ENCODE peak calls at places on chromosomes 1 and 21, in four cellular contexts. G, O, H and S are unnamed samples.

GRCh38 chr1:147389532-147390184 is 147.2 kb downstream of the CHD1L start:
- DNase-seq in G (no peak), O (no peak), H (peak; percentile 66), S (no peak)

GRCh38 chr1:89198081-89198480 is 661 bp downstream of the GBP4 start:
- DNase-seq in G (no peak), O (no peak), H (no peak), S (no peak)

GRCh38 chr1:177282976-177283375 is 112.2 kb downstream of the BRINP2 start:
- DNase-seq in G (no peak), O (no peak), H (no peak), S (no peak)

GRCh38 chr1:23745515-23745914 is 2.2 kb downstream of the ELOA start:
- DNase-seq in G (no peak), O (no peak), H (peak; percentile 81), S (no peak)

GRCh38 chr1:40977721-40978120 is 1.8 kb upstream of the CTPS1 start:
- DNase-seq in G (no peak), O (no peak), H (no peak), S (no peak)

GRCh38 chr1:156767879-156768608 is 709 bp downstream of the PRCC start:
- DNase-seq in G (peak; percentile 8), O (no peak), H (no peak), S (no peak)

GRCh38 chr1:198904356-198904755 is 265.5 kb downstream of the PTPRC start:
- DNase-seq in G (no peak), O (no peak), H (no peak), S (no peak)

GRCh38 chr1:160168609-160169369 is 17.4 kb downstream of the ATP1A4 start:
- DNase-seq in G (no peak), O (no peak), H (no peak), S (no peak)

GRCh38 chr1:232340448-232340847 is 289.5 kb downstream of the SIPA1L2 start:
- DNase-seq in G (no peak), O (no peak), H (no peak), S (no peak)

GRCh38 chr1:54385727-54386022 is 20.5 kb downstream of the SSBP3 start:
- DNase-seq in G (no peak), O (no peak), H (no peak), S (no peak)

GRCh38 chr21:44018813-44019567 is 6.9 kb downstream of the TRAPPC10 start:
- DNase-seq in G (no peak), O (no peak), H (no peak), S (no peak)

GRCh38 chr21:34200288-34200905 is 127.0 kb downstream of the MRPS6 start:
- DNase-seq in G (no peak), O (no peak), H (no peak), S (no peak)

GRCh38 chr1:40438391-40439015 is 11.8 kb upstream of the ZFP69B start:
- DNase-seq in G (no peak), O (no peak), H (peak; percentile 39), S (no peak)

GRCh38 chr1:222339371-222339947 is 208.4 kb downstream of the HHIPL2 start:
- DNase-seq in G (no peak), O (no peak), H (no peak), S (no peak)

GRCh38 chr1:222974496-222974895 is 159.7 kb downstream of the DISP1 start:
- DNase-seq in G (no peak), O (no peak), H (no peak), S (no peak)

GRCh38 chr1:1631793-1632420 is at the start of gene MMP23B:
- DNase-seq in G (no peak), O (no peak), H (no peak), S (no peak)

GRCh38 chr1:77282866-77283539 is 1.2 kb downstream of the AK5 start:
- DNase-seq in G (no peak), O (no peak), H (no peak), S (peak; percentile 12)

GRCh38 chr21:15210235-15210678 is 145.5 kb upstream of the NRIP1 start:
- DNase-seq in G (no peak), O (no peak), H (no peak), S (no peak)

GRCh38 chr1:19643602-19644419 is at the start of gene NBL1:
- DNase-seq in G (peak; percentile 74), O (no peak), H (peak; percentile 89), S (no peak)

GRCh38 chr1:54800899-54801759 is at the start of gene TTC22:
- DNase-seq in G (peak; percentile 69), O (no peak), H (peak; percentile 87), S (peak; percentile 41)

GRCh38 chr1:230058619-230059018 is 8.4 kb upstream of the GALNT2 start:
- DNase-seq in G (no peak), O (no peak), H (no peak), S (no peak)

GRCh38 chr1:246602194-246602593 is 35.9 kb downstream of the CNST start:
- DNase-seq in G (no peak), O (no peak), H (no peak), S (no peak)

GRCh38 chr1:25690396-25690956 is 73.9 kb downstream of the MAN1C1 start:
- DNase-seq in G (no peak), O (no peak), H (no peak), S (no peak)

GRCh38 chr1:77876884-77877283 is 11.5 kb upstream of the NEXN start:
- DNase-seq in G (no peak), O (no peak), H (no peak), S (no peak)

GRCh38 chr1:2311184-2312032 is 79.9 kb downstream of the MORN1 start:
- DNase-seq in G (peak; percentile 51), O (peak; percentile 55), H (peak; percentile 77), S (peak; percentile 49)

GRCh38 chr1:78619803-78620579 is at the start of gene IFI44L:
- DNase-seq in G (peak; percentile 52), O (peak; percentile 18), H (no peak), S (no peak)

GRCh38 chr1:213995603-213996002 is 7.8 kb downstream of the PROX1 start:
- DNase-seq in G (no peak), O (no peak), H (no peak), S (no peak)

GRCh38 chr1:37064059-37064458 is 29.7 kb upstream of the GRIK3 start:
- DNase-seq in G (no peak), O (no peak), H (no peak), S (no peak)

GRCh38 chr1:221634010-221634409 is 107.9 kb downstream of the DUSP10 start:
- DNase-seq in G (no peak), O (no peak), H (no peak), S (no peak)

GRCh38 chr1:118290046-118290445 is 105.0 kb upstream of the SPAG17 start:
- DNase-seq in G (no peak), O (no peak), H (no peak), S (no peak)

GRCh38 chr1:15137807-15138206 is 15.7 kb upstream of the TMEM51 start:
- DNase-seq in G (no peak), O (no peak), H (no peak), S (no peak)

GRCh38 chr1:173823776-173824314 is 628 bp upstream of the DARS2 start:
- DNase-seq in G (no peak), O (no peak), H (no peak), S (no peak)

GRCh38 chr1:28173980-28174297 is 2.6 kb downstream of the PTAFR start:
- DNase-seq in G (no peak), O (no peak), H (no peak), S (no peak)

GRCh38 chr1:23719162-23719820 is 24.0 kb upstream of the ELOA start:
- DNase-seq in G (no peak), O (no peak), H (no peak), S (no peak)

GRCh38 chr1:30248774-30249173 is 474.6 kb downstream of the MATN1 start:
- DNase-seq in G (no peak), O (no peak), H (no peak), S (no peak)
- TF ChIP-seq CTCF in G (no peak), O (no peak), H (no peak), S (no peak)

DNA sequence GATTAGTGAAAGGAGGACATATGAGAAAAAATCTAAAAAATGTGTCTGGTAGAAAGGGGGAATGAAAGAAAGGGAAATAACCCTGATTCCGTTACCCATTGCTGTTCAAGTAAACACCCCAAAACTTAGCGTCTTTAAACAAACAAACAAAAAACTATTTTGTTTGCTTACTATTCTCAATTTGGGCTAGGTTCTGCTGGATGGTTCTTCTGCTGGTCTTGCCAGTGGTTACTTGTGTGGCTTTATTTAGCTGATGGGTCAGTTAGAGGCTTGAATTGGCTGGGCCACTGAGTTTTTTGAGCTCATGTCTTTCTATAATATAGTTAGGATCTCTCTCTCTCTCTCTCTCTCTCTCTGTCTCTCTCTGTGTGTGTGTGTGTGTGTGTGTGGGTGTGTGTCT is 112.1 kb downstream of the GRIK1 start:
- DNase-seq in G (no peak), O (no peak), H (no peak), S (no peak)
- TF ChIP-seq CTCF in G (no peak), O (no peak), H (no peak), S (no peak)

DNA sequence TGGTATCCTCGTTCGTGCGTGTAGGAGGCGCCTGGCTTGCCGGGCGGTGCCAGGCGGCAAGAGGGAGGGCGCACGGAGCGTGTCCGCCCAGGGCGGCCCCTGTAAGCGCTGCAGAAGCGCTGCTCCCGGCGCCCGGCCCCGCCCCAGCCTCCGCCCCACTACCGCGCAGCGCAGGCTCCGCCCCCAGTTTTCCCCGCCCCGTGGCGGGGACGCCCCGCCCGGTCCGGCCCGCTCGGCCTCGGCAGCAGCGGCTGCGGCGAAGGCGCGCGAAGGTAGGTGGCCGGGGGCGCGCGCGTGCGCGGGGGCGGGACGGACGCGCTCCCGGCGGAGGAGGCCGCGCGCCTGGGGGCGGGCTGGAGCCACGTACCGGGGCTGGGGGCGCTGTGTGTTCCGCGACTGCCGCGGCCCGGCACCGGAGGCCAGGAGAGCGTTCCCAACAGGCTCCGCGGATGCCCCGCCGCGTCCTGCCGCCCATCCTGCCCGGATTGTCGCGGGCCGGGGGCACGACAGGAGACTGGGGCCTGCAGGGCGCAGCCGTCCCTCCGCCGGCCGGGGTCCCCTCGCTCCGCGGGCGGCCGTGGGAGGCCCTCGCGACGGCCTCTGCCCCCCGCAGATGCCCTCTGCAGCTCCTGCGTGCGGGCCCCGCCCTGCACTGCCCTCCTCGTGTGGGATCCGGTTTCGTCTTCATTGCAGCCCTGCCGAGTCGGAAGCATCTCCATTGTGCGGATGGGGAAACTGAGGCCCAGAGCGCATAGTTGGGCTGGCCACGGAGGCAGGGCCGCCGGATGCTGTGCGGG is 7.7 kb upstream of the CROCC start:
- DNase-seq in G (peak; percentile 98), O (peak; percentile 92), H (peak; percentile 100), S (peak; percentile 90)
- TF ChIP-seq CTCF in G (no peak), O (no peak), H (peak; percentile 40), S (no peak)

DNA sequence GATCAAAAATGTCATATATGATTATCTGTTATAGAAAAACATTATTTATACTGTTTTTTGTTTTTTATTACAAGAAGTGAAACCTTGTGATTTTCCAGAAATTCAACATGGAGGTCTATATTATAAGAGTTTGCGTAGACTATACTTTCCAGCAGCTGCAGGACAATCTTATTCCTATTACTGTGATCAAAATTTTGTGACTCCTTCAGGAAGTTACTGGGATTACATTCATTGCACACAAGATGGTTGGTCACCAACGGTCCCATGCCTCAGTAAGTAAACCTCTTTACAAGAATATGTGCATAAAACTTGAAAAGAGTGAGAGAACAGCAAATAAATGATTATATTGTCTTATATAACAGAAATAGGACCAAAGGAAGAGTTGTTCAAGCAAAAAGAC is 14.5 kb downstream of the CFHR4 start:
- DNase-seq in G (no peak), O (no peak), H (no peak), S (no peak)
- TF ChIP-seq CTCF in G (no peak), O (no peak), H (no peak), S (peak; percentile 16)

GRCh38 chr1:245337829-245338484 is 183.2 kb downstream of the KIF26B start:
- DNase-seq in G (no peak), O (no peak), H (no peak), S (no peak)
- TF ChIP-seq CTCF in G (no peak), O (no peak), H (no peak), S (no peak)